ENCODE peak calls at places on chromosomes 16 and 17, in ten cellular contexts. U is hepatocyte, V is HCT116, E is fibroblast of lung, Z is PC-9, F is H1, D is DND-41, Y is endothelial cell of umbilical vein, P is neural progenitor cell, I is mammary epithelial cell. T is an unnamed sample.

GRCh38 chr16:17481741-17482140 is 11.0 kb upstream of the XYLT1 start:
- DNase-seq in U (peak; percentile 47), I (no peak), F (no peak), E (no peak), Y (no peak), D (no peak), P (no peak), V (no peak), Z (no peak), T (no peak)

GRCh38 chr16:28012031-28012445 is 51.5 kb downstream of the GSG1L start:
- DNase-seq in E (no peak), D (no peak), Y (no peak), P (no peak), Z (no peak), I (no peak), F (no peak), V (no peak), U (no peak), T (no peak)

GRCh38 chr17:64147110-64148016 is 17.4 kb upstream of the ERN1 start:
- DNase-seq in U (no peak), E (peak; percentile 61), Z (peak; percentile 57), V (no peak), P (no peak), I (peak; percentile 35), D (no peak), F (no peak), Y (peak; percentile 35), T (no peak)

GRCh38 chr16:50313596-50314483 is 47.5 kb downstream of the ADCY7 start:
- DNase-seq in V (no peak), E (no peak), Z (no peak), D (no peak), F (no peak), I (no peak), Y (peak; percentile 51), P (no peak), U (peak; percentile 37), T (no peak)

GRCh38 chr16:53087101-53087500 is 32.3 kb downstream of the CHD9 start:
- DNase-seq in D (no peak), Z (no peak), P (no peak), Y (no peak), U (no peak), F (no peak), I (no peak), E (peak; percentile 40), V (no peak), T (no peak)

GRCh38 chr16:4904108-4904941 is 32.6 kb downstream of the PPL start:
- DNase-seq in D (no peak), I (no peak), U (no peak), F (no peak), P (no peak), E (no peak), V (no peak), Z (no peak), Y (no peak), T (no peak)

GRCh38 chr16:69100046-69100765 is 5.2 kb upstream of the HAS3 start:
- DNase-seq in D (no peak), Z (no peak), U (no peak), E (no peak), V (no peak), Y (no peak), F (no peak), I (no peak), P (no peak), T (no peak)

GRCh38 chr17:21168555-21168865 is 41.7 kb downstream of the DHRS7B start:
- DNase-seq in V (no peak), Y (no peak), U (no peak), E (no peak), Z (no peak), F (no peak), D (no peak), I (no peak), P (no peak), T (no peak)

GRCh38 chr16:58464047-58464915 is 35.7 kb upstream of the NDRG4 start:
- DNase-seq in Z (no peak), U (peak; percentile 59), I (peak; percentile 31), Y (no peak), V (no peak), E (no peak), P (peak; percentile 71), F (no peak), D (no peak), T (no peak)

GRCh38 chr17:78324391-78325075 is 35.3 kb downstream of the SOCS3 start:
- DNase-seq in D (no peak), Z (no peak), U (peak; percentile 78), E (peak; percentile 93), F (no peak), P (peak; percentile 62), V (no peak), I (no peak), Y (peak; percentile 97), T (no peak)

GRCh38 chr16:11390573-11391495 is 45.6 kb downstream of the RMI2 start:
- DNase-seq in P (peak; percentile 50), E (no peak), F (no peak), U (peak; percentile 23), Z (no peak), Y (no peak), I (no peak), D (no peak), V (no peak), T (no peak)

GRCh38 chr17:70208825-70209555 is 39.7 kb downstream of the KCNJ2 start:
- DNase-seq in D (no peak), I (no peak), U (peak; percentile 6), P (no peak), F (no peak), V (no peak), Y (no peak), E (no peak), Z (no peak), T (no peak)

GRCh38 chr17:76335716-76336381 is 17.9 kb downstream of the PRPSAP1 start:
- DNase-seq in F (no peak), V (no peak), U (no peak), E (no peak), Z (no peak), Y (no peak), D (no peak), I (no peak), P (no peak), T (no peak)

GRCh38 chr16:54466233-54466632 is 179.6 kb upstream of the IRX3 start:
- DNase-seq in V (no peak), F (no peak), Y (no peak), I (no peak), E (no peak), P (no peak), D (no peak), U (no peak), Z (no peak), T (no peak)

DNA sequence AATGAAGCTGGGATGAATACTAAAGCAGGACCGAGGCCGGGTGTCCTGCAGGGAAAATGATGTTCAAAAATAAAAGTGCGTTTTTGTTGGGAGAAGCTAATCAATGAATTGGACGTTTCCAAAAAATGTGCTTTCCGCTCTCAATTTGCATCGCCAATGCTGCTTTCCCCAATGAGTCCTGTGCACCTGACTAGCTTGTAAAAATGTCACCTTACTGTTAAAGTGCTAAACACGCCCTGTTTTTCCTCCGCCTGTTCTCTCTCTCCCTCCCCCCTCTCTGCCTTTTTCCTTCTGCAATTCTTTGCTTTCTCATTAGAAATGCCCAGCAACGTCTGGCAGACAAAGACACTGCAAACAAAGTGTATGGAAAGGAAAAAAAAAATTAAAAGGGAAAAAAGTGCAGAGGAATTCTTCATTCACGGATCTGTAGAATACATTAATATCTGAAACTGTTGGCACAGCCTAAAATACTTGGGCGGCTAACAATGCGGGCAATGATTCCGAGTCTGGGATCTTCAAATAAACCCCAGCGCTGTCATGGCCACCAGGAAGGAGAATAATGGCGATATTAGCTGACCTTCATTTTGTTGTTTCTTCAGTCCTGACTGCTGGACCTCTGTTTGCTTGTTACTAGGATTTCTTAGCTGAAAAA is 244.0 kb downstream of the STX8 start:
- DNase-seq in I (no peak), U (no peak), Y (no peak), P (peak; percentile 9), D (no peak), V (no peak), E (no peak), F (no peak), Z (no peak), T (no peak)
- H3K4me2 ChIP-seq in I (no peak overlapping the region), U (no peak overlapping the region), Y (no peak overlapping the region), P (peak overlapping the region; percentile 70), D (no peak overlapping the region), V (no peak overlapping the region), E (no peak overlapping the region), F (peak overlapping the region; percentile 68), Z (no peak overlapping the region), T (no peak overlapping the region)

GRCh38 chr16:1914759-1915387 is 3.3 kb downstream of the HS3ST6 start:
- DNase-seq in P (no peak), E (no peak), V (no peak), D (no peak), U (no peak), I (no peak), Y (no peak), F (no peak), Z (no peak), T (no peak)
- TF ChIP-seq EZH2 in P (no peak), E (no peak), V (no peak), D (no peak), U (no peak), I (no peak), Y (no peak), F (peak; percentile 22), Z (no peak), T (no peak)

GRCh38 chr17:17562145-17562529 is 29.4 kb downstream of the PEMT start:
- DNase-seq in P (no peak), Z (no peak), Y (no peak), F (no peak), U (no peak), E (no peak), D (no peak), V (no peak), I (no peak), T (no peak)
- H3K4me2 ChIP-seq in P (no peak overlapping the region), Z (no peak overlapping the region), Y (no peak overlapping the region), F (no peak overlapping the region), U (no peak overlapping the region), E (no peak overlapping the region), D (no peak overlapping the region), V (no peak overlapping the region), I (no peak overlapping the region), T (peak overlapping the region; percentile 62)

GRCh38 chr16:67169642-67170167 is 633 bp upstream of the NOL3 start:
- DNase-seq in F (no peak), V (no peak), P (peak; percentile 93), U (peak; percentile 69), E (no peak), D (peak; percentile 49), I (no peak), Y (peak; percentile 35), Z (no peak), T (no peak)

GRCh38 chr16:67173323-67173722 is 3.0 kb downstream of the NOL3 start:
- DNase-seq in E (no peak), U (no peak), I (no peak), Y (no peak), D (no peak), Z (no peak), F (no peak), V (no peak), P (no peak), T (no peak)

GRCh38 chr16:67169011-67169451 is 1.3 kb upstream of the NOL3 start:
- DNase-seq in Z (no peak), V (no peak), F (no peak), D (no peak), Y (no peak), U (no peak), E (no peak), P (no peak), I (no peak), T (no peak)

GRCh38 chr16:67170168-67170947 is at the start of gene NOL3:
- DNase-seq in Y (peak; percentile 88), V (no peak), P (peak; percentile 87), F (no peak), I (peak; percentile 73), U (peak; percentile 88), E (peak; percentile 89), D (peak; percentile 66), Z (peak; percentile 68), T (no peak)

GRCh38 chr16:67170948-67171649 is 761 bp downstream of the NOL3 start:
- DNase-seq in E (peak; percentile 46), D (no peak), V (no peak), Y (no peak), F (no peak), U (no peak), I (no peak), Z (no peak), P (no peak), T (no peak)
- TF ChIP-seq EZH2 in E (no peak), D (no peak), V (no peak), Y (no peak), F (peak; percentile 71), U (no peak), I (no peak), Z (no peak), P (no peak), T (no peak)

T was measured in keratinocyte.